ENCODE peak calls at places on chromosomes 3 and 15, in seven cellular contexts. H, R, A, M, V, G and Z are unnamed samples. For H3K36me3, the result is how much of the 10 kb centered on the place peaks cover.

GRCh38 chr3:34106879-34107278 is 308.4 kb downstream of the PDCD6IP start:
- DNase-seq in H (no peak), V (no peak), A (no peak), R (peak), M (no peak), G (no peak), Z (no peak)

GRCh38 chr3:99747915-99748314 is 69.7 kb upstream of the CMSS1 start:
- DNase-seq in R (peak), M (no peak), A (no peak), V (no peak), G (no peak), H (no peak), Z (no peak)

GRCh38 chr15:70426065-70426821 is 328.5 kb upstream of the TLE3 start:
- DNase-seq in H (no peak), A (no peak), R (no peak), V (no peak), M (no peak), G (no peak), Z (no peak)

GRCh38 chr15:66729339-66729951 is 27.4 kb downstream of the SMAD6 start:
- DNase-seq in R (no peak), V (peak), H (no peak), M (no peak), A (no peak), G (no peak), Z (no peak)

GRCh38 chr15:91963051-91963450 is 109.5 kb downstream of the SLCO3A1 start:
- DNase-seq in V (no peak), R (no peak), A (no peak), H (no peak), G (no peak), M (no peak), Z (no peak)

GRCh38 chr3:58074997-58075396 is 66.8 kb downstream of the FLNB start:
- DNase-seq in V (no peak), G (no peak), M (no peak), H (no peak), A (no peak), R (no peak), Z (no peak)

GRCh38 chr15:68687136-68687735 is 108.4 kb downstream of the CORO2B start:
- DNase-seq in M (no peak), R (no peak), H (no peak), A (no peak), G (no peak), V (no peak), Z (no peak)

GRCh38 chr3:14598143-14598569 is 53.4 kb upstream of the CCDC174 start:
- DNase-seq in V (no peak), G (no peak), A (no peak), H (no peak), M (no peak), R (peak), Z (no peak)

GRCh38 chr3:169146112-169146665 is 517.3 kb downstream of the MECOM start:
- DNase-seq in M (peak), R (peak), A (peak), H (peak), G (peak), V (peak), Z (peak)

GRCh38 chr3:150077581-150078247 is 107.0 kb upstream of the PFN2 start:
- DNase-seq in G (no peak), V (no peak), H (no peak), A (no peak), R (no peak), M (no peak), Z (no peak)

GRCh38 chr15:88656760-88657221 is 18.0 kb downstream of the ISG20 start:
- DNase-seq in R (no peak), V (no peak), A (no peak), M (no peak), G (peak), H (no peak), Z (no peak)

GRCh38 chr3:140953028-140953960 is 11.7 kb downstream of the SLC25A36 start:
- DNase-seq in G (no peak), V (no peak), M (no peak), H (no peak), R (no peak), A (no peak), Z (no peak)

GRCh38 chr3:62368705-62369475 is 4.5 kb downstream of the FEZF2 start:
- DNase-seq in R (no peak), H (no peak), G (no peak), M (no peak), A (no peak), V (no peak), Z (no peak)

GRCh38 chr3:9028134-9028533 is 64.9 kb upstream of the RAD18 start:
- DNase-seq in R (no peak), H (peak), A (peak), M (peak), V (peak), G (no peak), Z (peak)

GRCh38 chr3:58691997-58692396 is 25.4 kb upstream of the FAM3D start:
- DNase-seq in M (no peak), G (no peak), R (peak), A (no peak), H (no peak), V (no peak), Z (no peak)

GRCh38 chr15:100922192-100923040 is 3.3 kb downstream of the LRRK1 start:
- DNase-seq in M (no peak), A (no peak), H (no peak), V (peak), R (no peak), G (no peak), Z (no peak)
- H3K27ac ChIP-seq in M (no peak), A (no peak), H (no peak), V (no peak), R (no peak), G (no peak), Z (no peak)

DNA sequence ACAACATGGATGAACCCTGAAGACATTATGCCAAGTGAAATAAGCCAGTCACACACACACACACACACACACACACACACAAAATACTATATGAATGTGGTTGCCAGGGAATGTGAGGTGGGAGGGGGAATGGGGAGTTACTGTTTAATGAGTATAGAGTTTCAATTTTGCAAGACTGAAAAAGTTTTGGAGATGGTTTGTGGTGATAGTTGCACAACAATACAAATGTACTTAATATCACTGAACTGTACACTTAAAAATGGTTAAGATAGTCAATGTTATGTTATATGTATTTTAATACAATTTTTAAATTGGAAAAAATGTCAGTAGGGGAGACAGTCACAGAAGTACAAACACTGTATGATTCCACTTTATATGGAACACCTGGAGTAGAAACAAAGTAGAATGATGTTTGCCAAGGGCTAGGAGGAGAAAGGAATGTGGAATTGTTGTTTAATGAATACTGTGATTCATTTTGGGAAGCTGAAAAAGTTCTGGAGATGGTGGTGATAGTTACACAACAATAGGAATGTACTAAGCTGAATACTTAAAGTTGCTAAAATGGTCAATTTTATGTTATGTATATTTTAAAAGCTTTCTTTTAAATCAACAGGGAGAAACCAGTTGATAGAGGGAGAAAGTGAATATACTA is 76.6 kb downstream of the RPL39L start:
- DNase-seq in A (no peak), V (no peak), M (no peak), R (no peak), H (no peak), G (no peak), Z (no peak)
- H3K4me3 ChIP-seq in A (no peak), V (no peak), M (no peak), R (no peak), H (no peak), G (no peak), Z (no peak)

DNA sequence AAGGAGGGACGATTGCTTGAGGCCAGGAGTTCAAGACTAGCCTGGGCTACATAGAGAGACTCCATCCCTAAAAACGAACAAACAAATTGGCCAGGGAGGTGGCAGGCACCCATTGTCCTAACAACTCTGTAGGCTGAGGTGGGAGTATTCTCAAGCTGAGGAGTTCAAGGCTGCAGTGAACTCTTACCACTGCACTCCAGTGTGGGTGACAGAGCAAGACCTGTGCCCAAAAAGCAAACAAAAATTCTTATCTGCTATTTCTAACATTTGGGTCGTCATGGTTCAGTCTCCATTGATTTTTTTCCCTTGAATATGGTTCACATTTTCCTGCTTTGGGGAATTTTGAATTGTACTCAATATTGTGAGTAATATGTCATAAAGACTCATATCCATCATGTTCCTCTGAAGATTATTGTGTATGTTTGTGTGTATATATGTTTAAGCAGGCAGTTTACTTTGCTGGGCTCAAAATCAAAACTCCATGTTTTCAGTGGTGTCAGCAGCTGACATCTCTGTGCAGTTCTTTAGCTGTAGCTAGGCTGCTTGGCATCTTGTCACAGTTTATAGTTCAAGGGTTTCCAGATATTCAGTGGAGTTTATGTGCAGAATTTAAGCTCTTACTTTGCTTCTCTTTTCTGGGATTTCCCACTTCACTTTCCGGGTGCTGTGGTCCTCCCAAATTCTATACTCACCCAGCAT is 33.2 kb downstream of the IFT122 start:
- DNase-seq in G (no peak), H (no peak), V (no peak), M (no peak), R (no peak), A (no peak), Z (no peak)
- H3K36me3 ChIP-seq in G (under half), H (under half), V (under half), M (half or more), R (half or more), A (under half), Z (half or more)

GRCh38 chr15:98917417-98917816 is 90.2 kb downstream of the PGPEP1L start:
- DNase-seq in G (no peak), R (no peak), H (no peak), A (no peak), M (no peak), V (no peak), Z (no peak)

GRCh38 chr15:98916826-98917225 is 90.8 kb downstream of the PGPEP1L start:
- DNase-seq in M (no peak), H (no peak), R (no peak), G (no peak), A (no peak), V (no peak), Z (no peak)

GRCh38 chr15:98909968-98910885 is 97.4 kb downstream of the PGPEP1L start:
- DNase-seq in M (no peak), H (no peak), G (no peak), V (no peak), R (no peak), A (no peak), Z (no peak)

GRCh38 chr15:98920091-98920880 is 87.3 kb downstream of the PGPEP1L start:
- DNase-seq in A (no peak), V (no peak), R (no peak), H (no peak), G (no peak), M (no peak), Z (no peak)

GRCh38 chr15:98914626-98915025 is 93.0 kb downstream of the PGPEP1L start:
- DNase-seq in G (no peak), H (no peak), R (no peak), V (no peak), M (no peak), A (no peak), Z (no peak)
- H3K27ac ChIP-seq in G (peak), H (peak), R (no peak), V (no peak), M (peak), A (no peak), Z (no peak)